ENCODE peak calls at places on chromosome 15, in four cellular contexts. One of them, this sample, is unnamed.

GRCh38 chr15:62503451-62503850 is 338.4 kb upstream of the C2CD4B start:
- DNase-seq in prostate gland: no peak
- DNase-seq in foreskin keratinocyte: no peak
- DNase-seq in progenitor cell of endocrine pancreas: no peak
- DNase-seq in this sample: no peak

GRCh38 chr15:92832992-92833438 is 67.1 kb upstream of the CHD2 start:
- DNase-seq in prostate gland: no peak
- DNase-seq in foreskin keratinocyte: no peak
- DNase-seq in progenitor cell of endocrine pancreas: no peak
- DNase-seq in this sample: no peak

GRCh38 chr15:71595846-71596553 is 214.4 kb upstream of the NR2E3 start:
- DNase-seq in prostate gland: no peak
- DNase-seq in foreskin keratinocyte: no peak
- DNase-seq in progenitor cell of endocrine pancreas: no peak
- DNase-seq in this sample: no peak

GRCh38 chr15:32851619-32852416 is 134.0 kb downstream of the GREM1 start:
- DNase-seq in prostate gland: no peak
- DNase-seq in foreskin keratinocyte: peak
- DNase-seq in progenitor cell of endocrine pancreas: no peak
- DNase-seq in this sample: peak

GRCh38 chr15:62835762-62836161 is 206.8 kb upstream of the TPM1 start:
- DNase-seq in prostate gland: no peak
- DNase-seq in foreskin keratinocyte: no peak
- DNase-seq in progenitor cell of endocrine pancreas: no peak
- DNase-seq in this sample: no peak

GRCh38 chr15:41661529-41662225 is 1.5 kb downstream of the MGA start:
- DNase-seq in prostate gland: peak
- DNase-seq in foreskin keratinocyte: peak
- DNase-seq in progenitor cell of endocrine pancreas: peak
- DNase-seq in this sample: peak

GRCh38 chr15:25244731-25245585 is 193.9 kb downstream of the UBE3A start:
- DNase-seq in prostate gland: no peak
- DNase-seq in foreskin keratinocyte: no peak
- DNase-seq in progenitor cell of endocrine pancreas: no peak
- DNase-seq in this sample: no peak

GRCh38 chr15:91135201-91136130 is 35.4 kb downstream of the SV2B start:
- DNase-seq in prostate gland: no peak
- DNase-seq in foreskin keratinocyte: no peak
- DNase-seq in progenitor cell of endocrine pancreas: no peak
- DNase-seq in this sample: no peak

GRCh38 chr15:41154412-41154811 is 38.3 kb upstream of the INO80 start:
- DNase-seq in prostate gland: no peak
- DNase-seq in foreskin keratinocyte: no peak
- DNase-seq in progenitor cell of endocrine pancreas: no peak
- DNase-seq in this sample: no peak

GRCh38 chr15:65460948-65461347 is 38.2 kb upstream of the IGDCC4 start:
- DNase-seq in prostate gland: no peak
- DNase-seq in foreskin keratinocyte: no peak
- DNase-seq in progenitor cell of endocrine pancreas: no peak
- DNase-seq in this sample: no peak

GRCh38 chr15:87209891-87210649 is 1046.5 kb downstream of the NTRK3 start:
- DNase-seq in prostate gland: no peak
- DNase-seq in foreskin keratinocyte: peak
- DNase-seq in progenitor cell of endocrine pancreas: no peak
- DNase-seq in this sample: peak

GRCh38 chr15:78914027-78914764 is 30.6 kb downstream of the CTSH start:
- DNase-seq in prostate gland: peak
- DNase-seq in foreskin keratinocyte: no peak
- DNase-seq in progenitor cell of endocrine pancreas: no peak
- DNase-seq in this sample: peak

GRCh38 chr15:60396964-60397771 is 618 bp downstream of the ANXA2 start:
- DNase-seq in prostate gland: peak
- DNase-seq in foreskin keratinocyte: no peak
- DNase-seq in progenitor cell of endocrine pancreas: peak
- DNase-seq in this sample: peak

GRCh38 chr15:44207643-44208042 is 12.6 kb upstream of the FRMD5 start:
- DNase-seq in prostate gland: no peak
- DNase-seq in foreskin keratinocyte: peak
- DNase-seq in progenitor cell of endocrine pancreas: no peak
- DNase-seq in this sample: peak

GRCh38 chr15:43509002-43509922 is 8.1 kb upstream of the MAP1A start:
- DNase-seq in prostate gland: no peak
- DNase-seq in foreskin keratinocyte: no peak
- DNase-seq in progenitor cell of endocrine pancreas: no peak
- DNase-seq in this sample: no peak

GRCh38 chr15:75921732-75922703 is 18.3 kb downstream of the FBXO22 start:
- DNase-seq in prostate gland: no peak
- DNase-seq in foreskin keratinocyte: peak
- DNase-seq in progenitor cell of endocrine pancreas: no peak
- DNase-seq in this sample: peak

GRCh38 chr15:74489518-74490338 is 28.8 kb upstream of the UBL7 start:
- DNase-seq in prostate gland: peak
- DNase-seq in foreskin keratinocyte: no peak
- DNase-seq in progenitor cell of endocrine pancreas: peak
- DNase-seq in this sample: peak

GRCh38 chr15:48794697-48795134 is 16.2 kb downstream of the CEP152 start:
- DNase-seq in prostate gland: no peak
- DNase-seq in foreskin keratinocyte: peak
- DNase-seq in progenitor cell of endocrine pancreas: no peak
- DNase-seq in this sample: no peak

GRCh38 chr15:48458876-48459275 is 127.6 kb downstream of the DUT start:
- DNase-seq in prostate gland: no peak
- DNase-seq in foreskin keratinocyte: no peak
- DNase-seq in progenitor cell of endocrine pancreas: no peak
- DNase-seq in this sample: no peak

GRCh38 chr15:34790121-34790520 is 5.2 kb downstream of the ACTC1 start:
- DNase-seq in prostate gland: no peak
- DNase-seq in foreskin keratinocyte: no peak
- DNase-seq in progenitor cell of endocrine pancreas: no peak
- DNase-seq in this sample: no peak

GRCh38 chr15:57703387-57703786 is 3.1 kb upstream of the POLR2M start:
- DNase-seq in prostate gland: peak
- DNase-seq in foreskin keratinocyte: no peak
- DNase-seq in progenitor cell of endocrine pancreas: no peak
- DNase-seq in this sample: no peak

GRCh38 chr15:51375966-51376640 is 34.6 kb downstream of the GLDN start:
- DNase-seq in prostate gland: no peak
- DNase-seq in foreskin keratinocyte: no peak
- DNase-seq in progenitor cell of endocrine pancreas: no peak
- DNase-seq in this sample: no peak

GRCh38 chr15:62165029-62165792 is at the start of gene C2CD4B:
- DNase-seq in prostate gland: peak
- DNase-seq in foreskin keratinocyte: no peak
- DNase-seq in progenitor cell of endocrine pancreas: peak
- DNase-seq in this sample: no peak

GRCh38 chr15:39756806-39757522 is 25.7 kb downstream of the FSIP1 start:
- DNase-seq in prostate gland: peak
- DNase-seq in foreskin keratinocyte: no peak
- DNase-seq in progenitor cell of endocrine pancreas: no peak
- DNase-seq in this sample: peak

GRCh38 chr15:42274693-42274971 is 1.4 kb upstream of the TMEM87A start:
- DNase-seq in prostate gland: no peak
- DNase-seq in foreskin keratinocyte: no peak
- DNase-seq in progenitor cell of endocrine pancreas: no peak
- DNase-seq in this sample: no peak

GRCh38 chr15:29345549-29346525 is 76.2 kb upstream of the NSMCE3 start:
- DNase-seq in prostate gland: no peak
- DNase-seq in foreskin keratinocyte: no peak
- DNase-seq in progenitor cell of endocrine pancreas: no peak
- DNase-seq in this sample: no peak

GRCh38 chr15:40941528-40942336 is 11.5 kb upstream of the CHAC1 start:
- DNase-seq in prostate gland: peak
- DNase-seq in foreskin keratinocyte: no peak
- DNase-seq in progenitor cell of endocrine pancreas: peak
- DNase-seq in this sample: peak

GRCh38 chr15:74537736-74538135 is 3.3 kb upstream of the ARID3B start:
- DNase-seq in prostate gland: no peak
- DNase-seq in foreskin keratinocyte: no peak
- DNase-seq in progenitor cell of endocrine pancreas: no peak
- DNase-seq in this sample: no peak

GRCh38 chr15:52679232-52680040 is at the start of gene ATOSA:
- DNase-seq in prostate gland: peak
- DNase-seq in foreskin keratinocyte: peak
- DNase-seq in progenitor cell of endocrine pancreas: peak
- DNase-seq in this sample: peak
- TF ChIP-seq CTCF in prostate gland: no peak
- TF ChIP-seq CTCF in foreskin keratinocyte: peak
- TF ChIP-seq CTCF in progenitor cell of endocrine pancreas: peak
- TF ChIP-seq CTCF in this sample: no peak

GRCh38 chr15:68314563-68314962 is 37.0 kb downstream of the FEM1B start:
- DNase-seq in prostate gland: no peak
- DNase-seq in foreskin keratinocyte: no peak
- DNase-seq in progenitor cell of endocrine pancreas: peak
- DNase-seq in this sample: no peak

GRCh38 chr15:68315035-68315434 is 37.5 kb downstream of the FEM1B start:
- DNase-seq in prostate gland: no peak
- DNase-seq in foreskin keratinocyte: no peak
- DNase-seq in progenitor cell of endocrine pancreas: no peak
- DNase-seq in this sample: no peak

GRCh38 chr15:68315495-68316007 is 38.0 kb downstream of the FEM1B start:
- DNase-seq in prostate gland: no peak
- DNase-seq in foreskin keratinocyte: no peak
- DNase-seq in progenitor cell of endocrine pancreas: peak
- DNase-seq in this sample: no peak

GRCh38 chr15:68317281-68318007 is 39.9 kb downstream of the FEM1B start:
- DNase-seq in prostate gland: no peak
- DNase-seq in foreskin keratinocyte: no peak
- DNase-seq in progenitor cell of endocrine pancreas: no peak
- DNase-seq in this sample: no peak

GRCh38 chr15:68316061-68316804 is 38.7 kb downstream of the FEM1B start:
- DNase-seq in prostate gland: no peak
- DNase-seq in foreskin keratinocyte: no peak
- DNase-seq in progenitor cell of endocrine pancreas: no peak
- DNase-seq in this sample: no peak
- TF ChIP-seq CTCF in prostate gland: no peak
- TF ChIP-seq CTCF in foreskin keratinocyte: peak
- TF ChIP-seq CTCF in progenitor cell of endocrine pancreas: peak
- TF ChIP-seq CTCF in this sample: no peak

DNA sequence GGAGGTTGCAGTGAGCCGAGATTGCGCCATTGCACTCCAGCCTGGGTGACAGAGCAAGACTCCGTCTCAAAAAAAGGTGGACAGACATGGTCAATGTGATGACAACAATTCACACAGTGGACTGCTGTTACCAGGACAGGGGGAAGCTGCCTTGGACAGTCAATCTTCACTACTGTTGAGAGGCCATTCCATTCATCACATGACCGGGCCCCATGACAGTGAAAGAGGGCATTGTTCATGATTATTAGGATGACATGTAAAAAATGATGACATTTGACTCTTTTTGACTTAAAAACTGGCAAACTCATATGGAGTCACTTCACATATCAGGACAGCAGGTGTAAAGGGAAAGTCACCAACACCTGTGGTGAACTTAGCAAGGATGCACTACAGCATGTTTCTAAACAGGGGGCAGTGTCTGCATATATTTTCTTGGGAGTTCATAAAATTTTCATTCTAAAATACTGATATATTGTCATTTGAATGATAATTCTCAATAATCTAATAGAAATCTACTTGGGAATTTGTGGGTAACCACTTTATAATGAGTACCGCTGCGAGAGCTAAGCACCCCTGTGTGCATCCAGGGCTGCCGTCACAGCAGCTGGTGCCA is 34.2 kb upstream of the LDHAL6B start:
- DNase-seq in prostate gland: no peak
- DNase-seq in foreskin keratinocyte: no peak
- DNase-seq in progenitor cell of endocrine pancreas: no peak
- DNase-seq in this sample: no peak
- TF ChIP-seq CTCF in prostate gland: no peak
- TF ChIP-seq CTCF in foreskin keratinocyte: peak
- TF ChIP-seq CTCF in progenitor cell of endocrine pancreas: peak
- TF ChIP-seq CTCF in this sample: no peak

GRCh38 chr15:67758610-67759300 is 66.6 kb upstream of the SKOR1 start:
- DNase-seq in prostate gland: no peak
- DNase-seq in foreskin keratinocyte: no peak
- DNase-seq in progenitor cell of endocrine pancreas: no peak
- DNase-seq in this sample: no peak
- TF ChIP-seq CTCF in prostate gland: no peak
- TF ChIP-seq CTCF in foreskin keratinocyte: no peak
- TF ChIP-seq CTCF in progenitor cell of endocrine pancreas: no peak
- TF ChIP-seq CTCF in this sample: no peak

DNA sequence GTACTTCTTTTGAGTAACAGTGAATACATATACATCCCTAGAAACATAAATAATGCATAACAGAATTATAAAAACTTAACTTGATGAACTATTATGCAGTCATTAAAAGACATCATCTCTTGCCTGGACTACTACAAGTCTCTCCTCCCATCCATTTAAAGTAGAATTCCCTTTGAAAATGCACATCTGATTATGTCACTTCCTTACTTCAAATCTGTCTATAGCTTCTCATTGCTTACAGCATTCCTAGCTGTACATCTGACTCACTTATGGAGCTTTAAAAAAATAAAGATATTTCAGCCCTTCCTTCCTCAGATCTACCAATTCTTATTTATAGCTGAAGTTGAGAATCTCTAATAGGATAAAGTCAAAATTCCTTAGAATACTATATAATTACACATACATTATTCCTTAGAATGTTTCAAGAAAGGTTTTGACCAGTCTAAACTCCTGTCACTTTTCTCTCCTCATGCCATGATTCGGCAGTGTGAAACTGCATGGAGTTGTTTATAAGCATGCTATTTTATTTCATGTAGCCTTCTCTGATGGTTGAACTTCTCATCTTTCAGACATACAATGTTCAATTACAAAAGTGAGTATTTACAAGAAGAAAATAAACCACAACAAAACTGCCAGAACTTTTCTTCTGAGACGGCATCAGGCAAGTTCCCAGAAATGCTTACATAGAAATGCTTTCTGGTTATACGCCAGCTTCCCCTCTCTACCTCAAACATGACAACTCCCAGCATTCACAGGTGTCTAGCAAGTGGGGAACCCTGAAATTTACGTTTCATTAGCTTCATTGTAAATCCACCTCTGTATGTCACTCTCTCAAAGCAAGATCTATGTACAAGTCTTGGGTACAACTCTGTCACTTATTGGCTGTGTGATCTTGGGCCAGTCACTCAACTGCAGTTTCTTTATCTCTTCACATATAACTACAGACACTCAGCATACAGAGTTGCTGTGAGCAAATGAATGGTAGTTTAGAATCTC is 42.9 kb downstream of the HDGFL3 start:
- DNase-seq in prostate gland: no peak
- DNase-seq in foreskin keratinocyte: peak
- DNase-seq in progenitor cell of endocrine pancreas: no peak
- DNase-seq in this sample: peak
- TF ChIP-seq CTCF in prostate gland: no peak
- TF ChIP-seq CTCF in foreskin keratinocyte: no peak
- TF ChIP-seq CTCF in progenitor cell of endocrine pancreas: no peak
- TF ChIP-seq CTCF in this sample: no peak

DNA sequence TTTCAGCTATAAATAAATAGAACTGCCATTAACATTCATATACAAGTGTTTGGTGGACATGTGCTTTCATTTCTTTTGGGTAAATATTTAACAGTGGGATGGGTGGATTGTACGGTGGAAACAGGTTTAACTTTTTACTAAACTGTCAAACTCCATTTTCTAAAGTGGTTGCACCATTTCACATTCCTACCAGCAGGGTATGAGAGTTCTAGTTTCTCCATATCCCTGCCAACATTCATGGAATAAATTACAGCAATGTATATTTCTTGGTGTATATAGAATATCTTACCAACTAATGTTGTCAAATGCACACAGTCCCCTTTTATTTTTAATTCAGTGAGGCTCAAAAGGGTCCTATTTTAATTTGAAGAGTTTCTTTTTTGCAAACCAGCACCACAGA is 71.3 kb upstream of the CTXND1 start:
- DNase-seq in prostate gland: no peak
- DNase-seq in foreskin keratinocyte: no peak
- DNase-seq in progenitor cell of endocrine pancreas: no peak
- DNase-seq in this sample: no peak
- TF ChIP-seq CTCF in prostate gland: no peak
- TF ChIP-seq CTCF in foreskin keratinocyte: peak
- TF ChIP-seq CTCF in progenitor cell of endocrine pancreas: peak
- TF ChIP-seq CTCF in this sample: no peak

This sample was measured in RWPE1.